ENCODE peak calls at places on chromosomes 4 and X, in four cellular contexts. A, G, O and Q are unnamed samples.

GRCh38 chr4:148735432-148736155 is 293.4 kb upstream of the NR3C2 start:
- DNase-seq in A (no peak), G (no peak), O (no peak), Q (no peak)

GRCh38 chr4:111506706-111507105 is 638.5 kb upstream of the FAM241A start:
- DNase-seq in A (peak; percentile 79), G (no peak), O (no peak), Q (no peak)

GRCh38 chr4:5051210-5051691 is at the start of gene STK32B:
- DNase-seq in A (peak; percentile 64), G (peak; percentile 70), O (no peak), Q (peak; percentile 86)

GRCh38 chr4:112082954-112083586 is 62.2 kb upstream of the FAM241A start:
- DNase-seq in A (peak; percentile 83), G (no peak), O (no peak), Q (no peak)

GRCh38 chr4:180057198-180057821 is 2185.9 kb upstream of the TENM3 start:
- DNase-seq in A (no peak), G (peak; percentile 18), O (no peak), Q (peak; percentile 10)

GRCh38 chrX:46040001-46040400 is 505.2 kb downstream of the ZNF674 start:
- DNase-seq in A (no peak), G (no peak), O (no peak), Q (no peak)

GRCh38 chr4:184574861-184575260 is 74.4 kb downstream of the CASP3 start:
- DNase-seq in A (no peak), G (no peak), O (no peak), Q (no peak)

GRCh38 chr4:122992111-122992510 is 69.7 kb upstream of the NUDT6 start:
- DNase-seq in A (peak; percentile 43), G (no peak), O (no peak), Q (no peak)

GRCh38 chrX:24019448-24019847 is 7.5 kb downstream of the KLHL15 start:
- DNase-seq in A (no peak), G (no peak), O (no peak), Q (no peak)

GRCh38 chr4:53591372-53591892 is at the start of gene LNX1:
- DNase-seq in A (no peak), G (no peak), O (no peak), Q (peak; percentile 97)

GRCh38 chr4:167233523-167234387 is 539 bp downstream of the SPOCK3 start:
- DNase-seq in A (peak; percentile 13), G (peak; percentile 51), O (no peak), Q (no peak)

GRCh38 chrX:38627683-38628082 is 66.3 kb downstream of the TSPAN7 start:
- DNase-seq in A (no peak), G (peak; percentile 14), O (no peak), Q (peak; percentile 26)

GRCh38 chr4:3436798-3437581 is 4.8 kb upstream of the HGFAC start:
- DNase-seq in A (peak; percentile 51), G (no peak), O (no peak), Q (peak; percentile 42)

GRCh38 chrX:110847334-110847733 is 51.7 kb upstream of the CHRDL1 start:
- DNase-seq in A (peak; percentile 81), G (peak; percentile 54), O (no peak), Q (peak; percentile 83)

GRCh38 chr4:111991797-111992196 is 153.5 kb upstream of the FAM241A start:
- DNase-seq in A (peak; percentile 59), G (no peak), O (no peak), Q (no peak)